ENCODE peak calls at places on chromosomes 1 and 21, in six cellular contexts. K, O, C, B, F and M are unnamed samples.

GRCh38 chr1:53083636-53084588 is 21.9 kb downstream of the PODN start:
- DNase-seq in K (no peak), O (no peak), C (no peak), B (no peak), F (no peak), M (no peak)

GRCh38 chr1:100785399-100786082 is 66.0 kb downstream of the VCAM1 start:
- DNase-seq in K (peak), O (no peak), C (peak), B (no peak), F (no peak), M (no peak)

GRCh38 chr1:114215426-114215825 is 61.8 kb upstream of the SYT6 start:
- DNase-seq in K (peak), O (no peak), C (no peak), B (no peak), F (no peak), M (peak)

GRCh38 chr1:26584022-26584485 is 54.5 kb downstream of the RPS6KA1 start:
- DNase-seq in K (no peak), O (no peak), C (peak), B (no peak), F (no peak), M (no peak)

GRCh38 chr1:244388961-244389360 is 62.7 kb downstream of the ADSS2 start:
- DNase-seq in K (peak), O (no peak), C (no peak), B (peak), F (no peak), M (no peak)

GRCh38 chr1:147756336-147756735 is 4.1 kb downstream of the GJA5 start:
- DNase-seq in K (no peak), O (no peak), C (no peak), B (no peak), F (no peak), M (no peak)

GRCh38 chr1:245180496-245180895 is 25.7 kb downstream of the KIF26B start:
- DNase-seq in K (no peak), O (no peak), C (no peak), B (no peak), F (no peak), M (no peak)

GRCh38 chr1:163761898-163762297 is 440.1 kb downstream of the NUF2 start:
- DNase-seq in K (no peak), O (no peak), C (no peak), B (no peak), F (no peak), M (no peak)

GRCh38 chr1:31198591-31198990 is 41.1 kb downstream of the NKAIN1 start:
- DNase-seq in K (no peak), O (no peak), C (no peak), B (no peak), F (no peak), M (no peak)

GRCh38 chr21:46054031-46054430 is 43.9 kb upstream of the COL6A2 start:
- DNase-seq in K (no peak), O (no peak), C (no peak), B (no peak), F (no peak), M (no peak)

GRCh38 chr1:223419561-223419960 is 26.3 kb downstream of the CCDC185 start:
- DNase-seq in K (no peak), O (no peak), C (no peak), B (no peak), F (no peak), M (no peak)

GRCh38 chr1:169795687-169796086 is 980 bp upstream of the METTL18 start:
- DNase-seq in K (no peak), O (no peak), C (peak), B (no peak), F (no peak), M (no peak)